ENCODE peak calls at places on chromosomes 3 and 15, in eight cellular contexts. One of them, this sample, is unnamed.

GRCh38 chr3:192906940-192907339 is 10.7 kb downstream of the MB21D2 start:
- DNase-seq in MM.1S: no peak
- DNase-seq in astrocyte: no peak
- DNase-seq in HCT116: no peak
- DNase-seq in fibroblast of lung: no peak
- DNase-seq in GM12878: no peak
- DNase-seq in GM23248: no peak
- DNase-seq in A673: peak
- DNase-seq in this sample: no peak

GRCh38 chr3:158936530-158937113 is 134.8 kb downstream of the MFSD1 start:
- DNase-seq in MM.1S: no peak
- DNase-seq in astrocyte: no peak
- DNase-seq in HCT116: no peak
- DNase-seq in fibroblast of lung: no peak
- DNase-seq in GM12878: no peak
- DNase-seq in GM23248: no peak
- DNase-seq in A673: no peak
- DNase-seq in this sample: peak

GRCh38 chr3:37640636-37641375 is 220.9 kb upstream of the CTDSPL start:
- DNase-seq in MM.1S: no peak
- DNase-seq in astrocyte: no peak
- DNase-seq in HCT116: no peak
- DNase-seq in fibroblast of lung: no peak
- DNase-seq in GM12878: no peak
- DNase-seq in GM23248: no peak
- DNase-seq in A673: peak
- DNase-seq in this sample: no peak

GRCh38 chr15:57685719-57686118 is 20.8 kb upstream of the POLR2M start:
- DNase-seq in MM.1S: no peak
- DNase-seq in astrocyte: no peak
- DNase-seq in HCT116: no peak
- DNase-seq in fibroblast of lung: no peak
- DNase-seq in GM12878: no peak
- DNase-seq in GM23248: peak
- DNase-seq in A673: no peak
- DNase-seq in this sample: no peak

GRCh38 chr15:48250640-48251076 is 44.6 kb downstream of the SLC12A1 start:
- DNase-seq in MM.1S: peak
- DNase-seq in astrocyte: peak
- DNase-seq in HCT116: peak
- DNase-seq in fibroblast of lung: peak
- DNase-seq in GM12878: peak
- DNase-seq in GM23248: peak
- DNase-seq in A673: peak
- DNase-seq in this sample: peak

GRCh38 chr3:32782417-32782816 is 35.4 kb upstream of the TRIM71 start:
- DNase-seq in MM.1S: no peak
- DNase-seq in astrocyte: no peak
- DNase-seq in HCT116: no peak
- DNase-seq in fibroblast of lung: no peak
- DNase-seq in GM12878: no peak
- DNase-seq in GM23248: no peak
- DNase-seq in A673: no peak
- DNase-seq in this sample: no peak

GRCh38 chr3:25043757-25044156 is 384.3 kb upstream of the RARB start:
- DNase-seq in MM.1S: no peak
- DNase-seq in astrocyte: no peak
- DNase-seq in HCT116: no peak
- DNase-seq in fibroblast of lung: no peak
- DNase-seq in GM12878: no peak
- DNase-seq in GM23248: no peak
- DNase-seq in A673: no peak
- DNase-seq in this sample: no peak

GRCh38 chr15:81469154-81469553 is 95.1 kb upstream of the TMC3 start:
- DNase-seq in MM.1S: no peak
- DNase-seq in astrocyte: no peak
- DNase-seq in HCT116: no peak
- DNase-seq in fibroblast of lung: no peak
- DNase-seq in GM12878: no peak
- DNase-seq in GM23248: no peak
- DNase-seq in A673: no peak
- DNase-seq in this sample: no peak

GRCh38 chr3:107450254-107450653 is 72.5 kb upstream of the BBX start:
- DNase-seq in MM.1S: no peak
- DNase-seq in astrocyte: peak
- DNase-seq in HCT116: no peak
- DNase-seq in fibroblast of lung: peak
- DNase-seq in GM12878: no peak
- DNase-seq in GM23248: peak
- DNase-seq in A673: no peak
- DNase-seq in this sample: no peak

GRCh38 chr15:92899910-92900711 is at the start of gene CHD2:
- DNase-seq in MM.1S: peak
- DNase-seq in astrocyte: peak
- DNase-seq in HCT116: peak
- DNase-seq in fibroblast of lung: peak
- DNase-seq in GM12878: peak
- DNase-seq in GM23248: peak
- DNase-seq in A673: peak
- DNase-seq in this sample: peak

GRCh38 chr3:82259994-82260393 is 498.5 kb upstream of the GBE1 start:
- DNase-seq in MM.1S: no peak
- DNase-seq in astrocyte: no peak
- DNase-seq in HCT116: no peak
- DNase-seq in fibroblast of lung: no peak
- DNase-seq in GM12878: no peak
- DNase-seq in GM23248: no peak
- DNase-seq in A673: no peak
- DNase-seq in this sample: no peak

GRCh38 chr3:191234216-191234615 is 35.2 kb downstream of the OSTN start:
- DNase-seq in MM.1S: peak
- DNase-seq in astrocyte: no peak
- DNase-seq in HCT116: no peak
- DNase-seq in fibroblast of lung: no peak
- DNase-seq in GM12878: no peak
- DNase-seq in GM23248: no peak
- DNase-seq in A673: no peak
- DNase-seq in this sample: no peak

GRCh38 chr15:77417642-77418041 is 2.3 kb downstream of the PEAK1 start:
- DNase-seq in MM.1S: no peak
- DNase-seq in astrocyte: peak
- DNase-seq in HCT116: no peak
- DNase-seq in fibroblast of lung: peak
- DNase-seq in GM12878: no peak
- DNase-seq in GM23248: peak
- DNase-seq in A673: no peak
- DNase-seq in this sample: no peak

GRCh38 chr3:57079221-57079831 is 18.9 kb downstream of the SPATA12 start:
- DNase-seq in MM.1S: no peak
- DNase-seq in astrocyte: no peak
- DNase-seq in HCT116: no peak
- DNase-seq in fibroblast of lung: peak
- DNase-seq in GM12878: no peak
- DNase-seq in GM23248: peak
- DNase-seq in A673: peak
- DNase-seq in this sample: peak

GRCh38 chr3:107963581-107963980 is 127.2 kb downstream of the CD47 start:
- DNase-seq in MM.1S: no peak
- DNase-seq in astrocyte: no peak
- DNase-seq in HCT116: no peak
- DNase-seq in fibroblast of lung: peak
- DNase-seq in GM12878: no peak
- DNase-seq in GM23248: no peak
- DNase-seq in A673: no peak
- DNase-seq in this sample: no peak

GRCh38 chr15:27638950-27639349 is 460.2 kb downstream of the OCA2 start:
- DNase-seq in MM.1S: no peak
- DNase-seq in astrocyte: no peak
- DNase-seq in HCT116: no peak
- DNase-seq in fibroblast of lung: no peak
- DNase-seq in GM12878: no peak
- DNase-seq in GM23248: no peak
- DNase-seq in A673: no peak
- DNase-seq in this sample: peak

GRCh38 chr15:51751687-51752683 is 588 bp downstream of the TMOD2 start:
- DNase-seq in MM.1S: peak
- DNase-seq in astrocyte: no peak
- DNase-seq in HCT116: no peak
- DNase-seq in fibroblast of lung: peak
- DNase-seq in GM12878: no peak
- DNase-seq in GM23248: peak
- DNase-seq in A673: peak
- DNase-seq in this sample: peak

GRCh38 chr3:13041113-13041776 is 32.0 kb downstream of the IQSEC1 start:
- DNase-seq in MM.1S: no peak
- DNase-seq in astrocyte: no peak
- DNase-seq in HCT116: no peak
- DNase-seq in fibroblast of lung: no peak
- DNase-seq in GM12878: no peak
- DNase-seq in GM23248: no peak
- DNase-seq in A673: no peak
- DNase-seq in this sample: no peak

GRCh38 chr3:13039286-13039896 is 33.8 kb downstream of the IQSEC1 start:
- DNase-seq in MM.1S: no peak
- DNase-seq in astrocyte: no peak
- DNase-seq in HCT116: no peak
- DNase-seq in fibroblast of lung: peak
- DNase-seq in GM12878: no peak
- DNase-seq in GM23248: peak
- DNase-seq in A673: no peak
- DNase-seq in this sample: no peak

GRCh38 chr3:13042932-13043275 is 30.3 kb downstream of the IQSEC1 start:
- DNase-seq in MM.1S: no peak
- DNase-seq in astrocyte: no peak
- DNase-seq in HCT116: no peak
- DNase-seq in fibroblast of lung: no peak
- DNase-seq in GM12878: no peak
- DNase-seq in GM23248: no peak
- DNase-seq in A673: no peak
- DNase-seq in this sample: peak

GRCh38 chr3:13042127-13042931 is 30.9 kb downstream of the IQSEC1 start:
- DNase-seq in MM.1S: no peak
- DNase-seq in astrocyte: no peak
- DNase-seq in HCT116: no peak
- DNase-seq in fibroblast of lung: no peak
- DNase-seq in GM12878: no peak
- DNase-seq in GM23248: no peak
- DNase-seq in A673: no peak
- DNase-seq in this sample: peak

GRCh38 chr3:13040381-13041074 is 32.7 kb downstream of the IQSEC1 start:
- DNase-seq in MM.1S: peak
- DNase-seq in astrocyte: no peak
- DNase-seq in HCT116: no peak
- DNase-seq in fibroblast of lung: no peak
- DNase-seq in GM12878: no peak
- DNase-seq in GM23248: peak
- DNase-seq in A673: no peak
- DNase-seq in this sample: peak
- TF ChIP-seq EZH2 in MM.1S: no peak
- TF ChIP-seq EZH2 in astrocyte: no peak
- TF ChIP-seq EZH2 in HCT116: no peak
- TF ChIP-seq EZH2 in fibroblast of lung: no peak
- TF ChIP-seq EZH2 in GM12878: no peak
- TF ChIP-seq EZH2 in GM23248: no peak
- TF ChIP-seq EZH2 in A673: no peak
- TF ChIP-seq EZH2 in this sample: no peak

GRCh38 chr3:187039100-187039722 is 100.1 kb downstream of the RPL39L start:
- DNase-seq in MM.1S: no peak
- DNase-seq in astrocyte: no peak
- DNase-seq in HCT116: no peak
- DNase-seq in fibroblast of lung: no peak
- DNase-seq in GM12878: no peak
- DNase-seq in GM23248: no peak
- DNase-seq in A673: no peak
- DNase-seq in this sample: no peak
- H3K4me3 ChIP-seq in MM.1S: no peak
- H3K4me3 ChIP-seq in astrocyte: no peak
- H3K4me3 ChIP-seq in HCT116: no peak
- H3K4me3 ChIP-seq in fibroblast of lung: no peak
- H3K4me3 ChIP-seq in GM12878: no peak
- H3K4me3 ChIP-seq in GM23248: no peak
- H3K4me3 ChIP-seq in A673: no peak
- H3K4me3 ChIP-seq in this sample: no peak

DNA sequence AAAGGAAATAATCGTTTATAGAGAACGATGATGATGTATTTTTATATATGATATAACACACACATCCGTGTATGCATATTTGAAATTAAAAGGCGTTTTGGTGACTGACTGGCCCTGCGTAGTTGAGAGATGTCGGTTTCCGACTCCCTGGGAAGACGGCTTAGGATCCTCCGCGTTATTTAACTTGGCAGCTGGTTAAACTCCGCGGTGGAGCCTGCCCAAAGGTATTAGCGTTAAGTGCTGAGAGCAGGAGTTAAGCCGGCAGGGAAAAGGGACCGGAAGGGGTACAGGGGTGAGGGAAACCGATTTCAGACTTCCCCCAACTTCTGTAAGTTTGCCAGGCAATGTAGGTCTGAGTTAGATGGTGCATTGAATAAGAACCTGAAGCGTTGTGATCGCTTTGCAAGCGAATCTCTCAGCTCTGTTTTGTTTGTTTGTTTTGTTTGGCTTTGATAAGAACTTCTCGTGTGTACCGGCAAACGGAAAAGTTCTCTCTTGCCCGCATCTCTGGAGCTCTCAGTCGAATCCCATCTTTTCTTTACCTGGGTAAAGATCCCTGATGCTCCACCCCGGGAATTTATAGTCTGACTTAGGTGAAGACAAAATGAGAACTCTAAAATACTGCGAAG is 6.0 kb upstream of the FEZF2 start:
- DNase-seq in MM.1S: no peak
- DNase-seq in astrocyte: no peak
- DNase-seq in HCT116: no peak
- DNase-seq in fibroblast of lung: no peak
- DNase-seq in GM12878: no peak
- DNase-seq in GM23248: no peak
- DNase-seq in A673: no peak
- DNase-seq in this sample: peak
- TF ChIP-seq EZH2 in MM.1S: no peak
- TF ChIP-seq EZH2 in astrocyte: peak
- TF ChIP-seq EZH2 in HCT116: no peak
- TF ChIP-seq EZH2 in fibroblast of lung: no peak
- TF ChIP-seq EZH2 in GM12878: no peak
- TF ChIP-seq EZH2 in GM23248: peak
- TF ChIP-seq EZH2 in A673: no peak
- TF ChIP-seq EZH2 in this sample: peak

DNA sequence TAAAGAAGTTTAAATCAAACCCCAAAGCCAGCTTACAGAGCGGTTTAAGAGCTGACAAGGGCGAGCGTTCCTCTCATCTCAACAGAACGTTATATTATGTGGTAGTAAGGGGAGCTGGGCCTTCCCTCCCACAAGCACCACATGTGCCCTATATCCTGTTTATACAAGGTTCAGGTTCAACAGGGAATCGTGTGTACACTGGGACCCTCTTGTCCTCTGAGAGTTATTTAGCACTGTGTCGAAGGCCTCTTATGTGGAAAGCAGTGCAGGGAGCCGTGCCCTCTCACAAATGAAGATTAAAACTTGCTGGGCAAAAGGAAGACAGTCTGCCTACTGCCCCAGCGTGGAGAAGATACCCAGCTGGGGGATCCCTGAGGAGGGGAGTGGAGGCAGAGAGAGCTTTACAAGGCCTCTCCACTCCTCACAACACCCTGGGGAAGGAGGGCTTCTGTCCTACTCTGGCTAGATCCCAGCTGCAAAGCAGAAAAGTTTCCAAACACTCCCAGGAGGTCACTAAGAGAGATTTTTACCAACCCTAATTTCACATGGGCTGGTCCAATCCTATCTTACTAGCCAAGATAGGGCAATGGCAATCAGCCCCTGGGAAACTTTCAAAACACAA is 2.9 kb downstream of the TLE3 start:
- DNase-seq in MM.1S: peak
- DNase-seq in astrocyte: no peak
- DNase-seq in HCT116: no peak
- DNase-seq in fibroblast of lung: no peak
- DNase-seq in GM12878: no peak
- DNase-seq in GM23248: peak
- DNase-seq in A673: peak
- DNase-seq in this sample: no peak
- H3K4me3 ChIP-seq in MM.1S: peak
- H3K4me3 ChIP-seq in astrocyte: peak
- H3K4me3 ChIP-seq in HCT116: no peak
- H3K4me3 ChIP-seq in fibroblast of lung: peak
- H3K4me3 ChIP-seq in GM12878: peak
- H3K4me3 ChIP-seq in GM23248: peak
- H3K4me3 ChIP-seq in A673: peak
- H3K4me3 ChIP-seq in this sample: peak

This sample was measured in neural progenitor cell.